ENCODE peak calls at places on chromosomes 16 and 17, in ten cellular contexts. I is heart left ventricle; S is GM23338; P is activated T-helper 9 cell treated with anti-CD3 and anti-CD28 coated beads, Interleukin-2, amount 50 U/mL, for 16 hours; O is CMK; L is ACHN; B is activated T-cell treated with anti-CD3 and anti-CD28 coated beads for 1 hour; J is effector memory CD4-positive, alpha-beta T cell; V is neuronal stem cell; Z is activated naive CD8-positive, alpha-beta T cell treated with anti-CD3 and anti-CD28 coated beads, Interleukin-2, amount 50 U/mL, for 24 hours. G is an unnamed sample.

GRCh38 chr17:48594412-48595106 is 980 bp upstream of the HOXB5 start:
- DNase-seq in B (no peak), Z (no peak), S (no peak), L (no peak), V (no peak), O (no peak), I (no peak), J (no peak), P (no peak), G (no peak)

GRCh38 chr16:87602821-87603683 is 744 bp downstream of the JPH3 start:
- DNase-seq in P (no peak), Z (no peak), B (no peak), O (no peak), V (peak), L (no peak), J (no peak), I (no peak), S (peak), G (no peak)

GRCh38 chr17:56690441-56691291 is 97.2 kb downstream of the NOG start:
- DNase-seq in J (no peak), O (no peak), B (no peak), V (no peak), S (no peak), L (peak), Z (no peak), I (no peak), P (no peak), G (peak)

GRCh38 chr16:88922114-88922825 is 54.7 kb downstream of the CBFA2T3 start:
- DNase-seq in S (peak), I (peak), Z (no peak), L (peak), P (no peak), V (no peak), J (no peak), B (no peak), O (no peak), G (peak)

GRCh38 chr16:75264999-75265910 is 13.8 kb upstream of the BCAR1 start:
- DNase-seq in P (no peak), L (peak), B (no peak), V (no peak), S (peak), Z (no peak), I (peak), O (no peak), J (no peak), G (no peak)

GRCh38 chr16:69932691-69933392 is 18.3 kb upstream of the CLEC18A start:
- DNase-seq in I (no peak), L (no peak), P (no peak), J (no peak), B (no peak), Z (no peak), S (no peak), V (no peak), O (no peak), G (no peak)

GRCh38 chr17:45090711-45091110 is 29.6 kb downstream of the NMT1 start:
- DNase-seq in J (no peak), V (no peak), Z (no peak), P (no peak), B (no peak), I (no peak), S (no peak), O (no peak), L (no peak), G (peak)

GRCh38 chr16:85056211-85056748 is 28.7 kb downstream of the KIAA0513 start:
- DNase-seq in J (no peak), O (no peak), B (no peak), P (no peak), I (no peak), V (no peak), S (peak), Z (peak), L (peak), G (peak)

GRCh38 chr17:34420254-34420766 is 57.3 kb upstream of the CCL1 start:
- DNase-seq in V (peak), Z (peak), O (peak), L (peak), S (peak), B (peak), J (peak), P (peak), I (peak), G (peak)

GRCh38 chr17:81720267-81721071 is 8.4 kb downstream of the SLC25A10 start:
- DNase-seq in B (no peak), S (no peak), V (no peak), O (no peak), Z (no peak), L (no peak), I (no peak), J (no peak), P (no peak), G (no peak)

GRCh38 chr17:42843358-42843934 is 934 bp upstream of the AOC2 start:
- DNase-seq in V (no peak), Z (no peak), L (peak), J (no peak), I (peak), O (no peak), P (no peak), S (peak), B (no peak), G (peak)

GRCh38 chr16:2715519-2715918 is 4.5 kb downstream of the PRSS27 start:
- DNase-seq in I (peak), J (peak), V (peak), S (peak), L (peak), P (peak), Z (peak), B (peak), O (peak), G (peak)

GRCh38 chr16:21169249-21169981 is 10.9 kb downstream of the LDAF1 start:
- DNase-seq in O (no peak), J (no peak), B (no peak), S (no peak), V (no peak), I (no peak), P (no peak), Z (no peak), L (no peak), G (peak)

GRCh38 chr17:82848022-82848592 is 8.3 kb upstream of the ZNF750 start:
- DNase-seq in Z (peak), L (no peak), J (peak), O (no peak), S (no peak), P (peak), I (no peak), B (no peak), V (no peak), G (peak)

GRCh38 chr16:77273-77806 is 685 bp upstream of the MPG start:
- DNase-seq in B (no peak), L (peak), I (peak), Z (peak), P (no peak), V (no peak), O (no peak), J (peak), S (peak), G (peak)

GRCh38 chr17:17835415-17836249 is 1.2 kb downstream of the SREBF1 start:
- DNase-seq in J (no peak), L (peak), B (no peak), V (no peak), S (no peak), I (no peak), Z (peak), P (no peak), O (no peak), G (no peak)

GRCh38 chr17:66214893-66215528 is 14.2 kb downstream of the APOH start:
- DNase-seq in O (no peak), Z (no peak), V (no peak), B (no peak), J (no peak), P (no peak), S (no peak), I (no peak), L (no peak), G (no peak)

GRCh38 chr16:88528902-88529318 is 41.3 kb upstream of the ZC3H18 start:
- DNase-seq in I (no peak), S (no peak), B (no peak), P (no peak), J (no peak), L (no peak), Z (no peak), O (no peak), V (no peak), G (no peak)

GRCh38 chr17:80328620-80329380 is 68.1 kb downstream of the RNF213 start:
- DNase-seq in S (no peak), V (no peak), O (peak), L (no peak), I (no peak), J (no peak), Z (no peak), B (no peak), P (no peak), G (no peak)

GRCh38 chr17:49898547-49899490 is 51.0 kb upstream of the TAC4 start:
- DNase-seq in B (no peak), P (no peak), V (no peak), I (no peak), O (no peak), Z (no peak), S (peak), L (peak), J (no peak), G (no peak)

GRCh38 chr16:67016143-67016542 is 12.8 kb upstream of the CBFB start:
- DNase-seq in P (no peak), L (no peak), Z (no peak), V (no peak), B (no peak), J (no peak), S (no peak), O (no peak), I (no peak), G (no peak)

GRCh38 chr17:2372180-2372579 is 28.7 kb downstream of the MNT start:
- DNase-seq in L (no peak), P (no peak), Z (no peak), J (no peak), O (no peak), B (no peak), S (no peak), V (no peak), I (no peak), G (no peak)

GRCh38 chr17:59094921-59095530 is 11.7 kb downstream of the TRIM37 start:
- DNase-seq in Z (no peak), S (no peak), L (no peak), V (no peak), B (no peak), O (no peak), P (no peak), I (no peak), J (no peak), G (no peak)

GRCh38 chr16:84283314-84284167 is 11.1 kb upstream of the WFDC1 start:
- DNase-seq in L (no peak), V (no peak), P (no peak), B (no peak), Z (no peak), S (peak), I (peak), J (no peak), O (no peak), G (no peak)

GRCh38 chr16:49441366-49441780 is 67.8 kb downstream of the C16orf78 start:
- DNase-seq in Z (peak), L (no peak), I (peak), P (peak), V (no peak), B (peak), J (peak), O (no peak), S (peak), G (no peak)

GRCh38 chr16:19001788-19002187 is 18.1 kb downstream of the TMC7 start:
- DNase-seq in J (no peak), Z (peak), I (no peak), V (no peak), S (no peak), L (peak), O (no peak), P (no peak), B (no peak), G (peak)

GRCh38 chr17:62017496-62017895 is 47.6 kb downstream of the MED13 start:
- DNase-seq in B (no peak), L (no peak), I (no peak), S (no peak), O (no peak), V (no peak), Z (no peak), P (no peak), J (no peak), G (peak)

GRCh38 chr17:67718325-67718941 is 697 bp downstream of the NOL11 start:
- DNase-seq in L (peak), S (peak), J (no peak), O (no peak), V (no peak), I (no peak), B (no peak), Z (peak), P (peak), G (peak)

GRCh38 chr17:2705263-2705662 is 6.3 kb downstream of the CLUH start:
- DNase-seq in V (no peak), Z (no peak), O (no peak), S (no peak), I (no peak), J (no peak), B (no peak), L (no peak), P (no peak), G (no peak)

GRCh38 chr16:84088695-84089395 is 27.9 kb downstream of the MBTPS1 start:
- DNase-seq in B (peak), Z (peak), O (no peak), V (no peak), I (peak), J (peak), S (no peak), L (no peak), P (peak), G (peak)

GRCh38 chr17:9890124-9890523 is 14.9 kb downstream of the RCVRN start:
- DNase-seq in O (no peak), J (no peak), Z (peak), V (peak), I (no peak), B (no peak), P (no peak), S (peak), L (peak), G (no peak)